ENCODE peak calls at places on chromosomes 2 and 18, in seven cellular contexts. J is mammary epithelial cell, S is fibroblast of lung, Z is DND-41, D is HCT116, T is GM23248, P is A673. G is an unnamed sample. For H3K36me3, the result is how much of the 10 kb centered on the place peaks cover.

GRCh38 chr2:216318470-216318869 is 53.8 kb downstream of the MARCHF4 start:
- DNase-seq in Z (no peak), D (no peak), T (peak), S (no peak), P (no peak), J (no peak), G (no peak)

GRCh38 chr2:94881070-94881469 is 9.8 kb downstream of the TEKT4 start:
- DNase-seq in D (no peak), T (no peak), S (no peak), Z (no peak), P (no peak), J (no peak), G (no peak)

GRCh38 chr18:13232060-13232917 is 13.7 kb downstream of the LDLRAD4 start:
- DNase-seq in J (no peak), S (peak), P (no peak), D (no peak), Z (no peak), T (no peak), G (no peak)

GRCh38 chr2:222976521-222977076 is 75.4 kb upstream of the KCNE4 start:
- DNase-seq in J (no peak), T (no peak), S (no peak), D (no peak), Z (no peak), P (peak), G (no peak)

GRCh38 chr2:190468814-190469569 is 60.8 kb downstream of the MFSD6 start:
- DNase-seq in S (peak), J (peak), D (peak), Z (peak), T (peak), P (peak), G (peak)

GRCh38 chr2:42141687-42142475 is 27.3 kb upstream of the EML4 start:
- DNase-seq in D (no peak), Z (no peak), S (peak), T (peak), P (peak), J (peak), G (peak)

GRCh38 chr18:33757037-33757436 is 179.0 kb downstream of the ASXL3 start:
- DNase-seq in Z (no peak), S (peak), J (peak), D (no peak), T (peak), P (no peak), G (no peak)

GRCh38 chr18:9808530-9809241 is 77.1 kb upstream of the TXNDC2 start:
- DNase-seq in J (peak), P (no peak), D (no peak), T (peak), S (peak), Z (no peak), G (no peak)

GRCh38 chr2:105873721-105874120 is 129.0 kb downstream of the NCK2 start:
- DNase-seq in D (no peak), S (peak), T (peak), P (no peak), J (peak), Z (no peak), G (peak)

GRCh38 chr2:104040739-104041138 is 813.2 kb upstream of the POU3F3 start:
- DNase-seq in J (no peak), S (no peak), T (no peak), D (no peak), P (no peak), Z (no peak), G (no peak)

GRCh38 chr18:2846241-2846637 is 567 bp upstream of the EMILIN2 start:
- DNase-seq in P (no peak), S (peak), D (no peak), J (no peak), T (peak), Z (no peak), G (no peak)

GRCh38 chr2:148719195-148719749 is 74.7 kb downstream of the EPC2 start:
- DNase-seq in J (no peak), S (no peak), D (no peak), P (no peak), T (no peak), Z (no peak), G (no peak)

GRCh38 chr2:117968724-117969121 is 45.1 kb downstream of the CCDC93 start:
- DNase-seq in S (no peak), P (no peak), J (no peak), Z (no peak), D (no peak), T (no peak), G (no peak)

GRCh38 chr2:54259413-54260240 is 3.6 kb upstream of the TSPYL6 start:
- DNase-seq in S (peak), D (no peak), T (no peak), J (no peak), P (no peak), Z (no peak), G (peak)

GRCh38 chr2:46887028-46887885 is 28.3 kb downstream of the MCFD2 start:
- DNase-seq in Z (no peak), T (peak), D (no peak), P (no peak), J (no peak), S (peak), G (peak)

GRCh38 chr2:196607073-196607472 is 32.4 kb upstream of the CCDC150 start:
- DNase-seq in Z (no peak), D (no peak), P (no peak), T (peak), J (no peak), S (peak), G (no peak)

GRCh38 chr2:24026233-24026632 is 16.3 kb downstream of the MFSD2B start:
- DNase-seq in D (no peak), J (no peak), T (no peak), Z (no peak), P (peak), S (no peak), G (no peak)

DNA sequence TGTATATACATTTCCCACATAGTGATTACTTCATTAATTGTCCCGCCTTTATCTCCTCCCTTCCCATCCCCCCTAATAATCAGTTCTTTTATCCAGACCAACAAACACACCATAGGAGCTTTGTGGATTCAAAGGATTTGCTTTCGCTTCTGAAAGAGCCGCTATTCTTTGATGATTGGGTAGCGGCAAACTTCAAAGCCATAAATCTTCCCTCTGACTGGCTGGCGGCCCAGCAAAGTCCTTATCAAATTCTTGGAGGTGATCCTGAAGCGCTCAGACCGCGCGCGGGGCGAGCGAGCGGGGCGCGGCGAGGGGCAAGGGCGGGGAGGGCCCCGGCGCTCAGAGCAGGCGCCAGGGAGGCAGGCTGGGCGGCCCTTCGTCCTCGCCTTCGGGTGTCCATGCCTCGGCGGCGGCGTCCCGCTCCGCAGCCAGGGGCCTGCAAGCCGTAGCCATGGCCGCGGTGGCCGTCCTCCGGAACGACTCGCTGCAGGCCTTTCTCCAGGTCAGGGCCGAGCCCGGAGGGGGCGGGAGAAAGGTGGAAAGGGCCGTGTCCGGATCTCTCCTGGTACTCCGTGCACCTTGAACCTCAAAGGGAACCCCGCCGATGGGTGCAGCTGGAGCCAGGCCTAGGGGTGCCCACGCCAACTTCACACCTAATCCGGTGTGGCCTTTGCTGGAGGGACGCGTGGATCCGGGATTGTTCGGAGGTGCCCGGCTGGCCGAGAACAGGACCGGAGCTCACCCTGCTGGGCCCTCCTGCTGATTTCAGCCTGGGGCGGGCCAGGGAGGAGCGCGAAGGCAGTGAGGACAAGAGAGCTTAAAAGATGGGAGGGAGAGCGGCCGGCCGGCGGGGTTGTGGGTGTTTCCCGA is at the start of gene SP5:
- DNase-seq in T (peak), S (peak), J (no peak), D (peak), P (peak), Z (no peak), G (peak)
- TF ChIP-seq EZH2 in T (peak), S (peak), J (peak), D (no peak), P (peak), Z (no peak), G (no peak)

GRCh38 chr2:170996316-170996715 is 67.3 kb downstream of the GORASP2 start:
- DNase-seq in Z (no peak), J (no peak), P (no peak), S (peak), T (no peak), D (no peak), G (no peak)
- H3K36me3 ChIP-seq in Z (half or more), J (under half), P (under half), S (under half), T (half or more), D (under half), G (under half)

GRCh38 chr18:8468911-8469310 is 140.3 kb upstream of the RAB12 start:
- DNase-seq in T (peak), J (no peak), D (no peak), P (peak), S (peak), Z (no peak), G (no peak)
- H3K4me3 ChIP-seq in T (peak), J (no peak), D (no peak), P (no peak), S (no peak), Z (no peak), G (no peak)

DNA sequence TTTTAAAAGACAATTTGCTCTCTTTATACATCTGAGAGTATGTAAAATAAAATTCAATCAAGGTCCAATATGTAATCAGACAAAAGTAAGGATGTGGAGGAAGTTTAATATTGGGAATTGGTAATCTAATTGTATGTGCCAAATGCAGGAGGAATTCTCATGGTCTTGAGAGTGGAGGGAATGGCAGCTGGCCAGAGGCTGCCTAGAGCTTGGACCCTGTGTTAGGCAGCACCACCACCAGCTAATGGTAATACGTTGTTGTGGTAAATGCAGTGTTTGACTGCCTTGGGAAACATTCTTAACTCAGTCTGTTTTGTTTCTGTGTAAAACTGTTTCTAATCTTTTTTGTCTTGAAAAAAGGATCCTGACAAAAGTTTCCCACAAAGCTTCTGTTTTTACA is 30.0 kb downstream of the GALNT1 start:
- DNase-seq in S (peak), D (no peak), T (no peak), Z (no peak), J (no peak), P (no peak), G (no peak)
- TF ChIP-seq EZH2 in S (no peak), D (no peak), T (no peak), Z (no peak), J (no peak), P (no peak), G (no peak)

GRCh38 chr2:206158563-206159345 is 490 bp downstream of the NDUFS1 start:
- DNase-seq in Z (no peak), P (no peak), D (no peak), S (peak), J (peak), T (peak), G (peak)
- H3K36me3 ChIP-seq in Z (under half), P (under half), D (under half), S (under half), J (under half), T (under half), G (under half)